ENCODE peak calls at places on chromosome 19, in ten cellular contexts. T is heart left ventricle, S is Panc1, B is HepG2, R is K562, P is fibroblast of lung, A is breast epithelium, X is body of pancreas, G is mesenchymal stem cell, L is left ventricle myocardium inferior. J is an unnamed sample.

GRCh38 chr19:1843116-1843515 is 5.2 kb downstream of the REXO1 start:
- DNase-seq in S (no peak), R (no peak), A (no peak), P (no peak), L (no peak), G (no peak), T (no peak), B (no peak), X (no peak), J (no peak)

GRCh38 chr19:14782978-14783545 is 4.7 kb upstream of the ADGRE2 start:
- DNase-seq in B (no peak), R (no peak), L (no peak), S (no peak), A (no peak), P (no peak), G (no peak), T (no peak), X (no peak), J (no peak)

GRCh38 chr19:42242071-42242511 is 311 bp downstream of the GSK3A start:
- DNase-seq in R (no peak), A (no peak), T (peak; percentile 50), G (peak; percentile 12), B (no peak), P (no peak), S (no peak), X (no peak), L (no peak), J (no peak)

GRCh38 chr19:44839272-44839671 is 6.8 kb upstream of the NECTIN2 start:
- DNase-seq in T (no peak), X (no peak), R (no peak), L (no peak), A (no peak), S (no peak), P (no peak), B (no peak), G (no peak), J (no peak)

GRCh38 chr19:33235996-33236350 is 10.3 kb upstream of the SLC7A10 start:
- DNase-seq in B (no peak), S (no peak), G (no peak), T (no peak), R (no peak), P (no peak), X (no peak), L (no peak), A (no peak), J (no peak)

GRCh38 chr19:45676851-45677263 is 8.8 kb downstream of the GIPR start:
- DNase-seq in X (peak; percentile 64), L (no peak), P (no peak), B (no peak), R (no peak), T (no peak), S (no peak), G (no peak), A (peak; percentile 34), J (no peak)

GRCh38 chr19:1967087-1967608 is 26.2 kb downstream of the CSNK1G2 start:
- DNase-seq in X (no peak), B (no peak), S (no peak), P (no peak), R (no peak), L (no peak), T (no peak), A (no peak), G (no peak), J (no peak)

GRCh38 chr19:18415177-18415867 is 3.9 kb upstream of the SSBP4 start:
- DNase-seq in T (peak; percentile 90), L (peak; percentile 81), P (peak; percentile 65), R (peak; percentile 71), A (peak; percentile 69), B (no peak), G (no peak), X (no peak), S (no peak), J (peak; percentile 89)

GRCh38 chr19:8518536-8518935 is 4.6 kb upstream of the ZNF414 start:
- DNase-seq in P (no peak), R (no peak), A (no peak), G (no peak), L (no peak), X (no peak), S (no peak), B (no peak), T (no peak), J (no peak)
- H3K27ac ChIP-seq in P (no peak overlapping the region), R (no peak overlapping the region), A (peak overlapping the region; percentile 12), G (no peak overlapping the region), L (peak overlapping the region; percentile 66), X (no peak overlapping the region), S (no peak overlapping the region), B (no peak overlapping the region), T (no peak overlapping the region), J (no peak overlapping the region)

DNA sequence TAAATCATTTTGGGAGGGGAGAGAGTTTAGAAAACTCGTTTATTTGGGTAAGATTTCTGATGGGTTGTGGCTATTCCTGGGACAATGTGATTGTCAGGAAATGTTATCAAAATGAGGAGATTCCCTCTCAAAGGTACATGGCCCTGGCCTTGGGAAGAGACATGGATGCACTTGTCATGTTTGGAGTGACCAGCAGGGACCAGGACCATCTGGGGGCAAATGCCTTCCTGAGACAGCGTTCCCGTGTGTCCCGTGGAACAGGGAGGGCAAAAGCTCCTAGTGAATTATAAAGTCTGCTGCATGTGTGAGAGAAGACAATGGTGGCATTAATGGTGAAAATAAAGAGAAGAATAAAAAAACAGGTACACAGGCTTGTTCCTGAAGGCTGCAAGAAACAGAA is 317.3 kb downstream of the ZNF536 start:
- DNase-seq in S (no peak), B (no peak), T (no peak), X (no peak), G (no peak), R (no peak), P (no peak), A (no peak), L (no peak), J (no peak)
- H3K4me1 ChIP-seq in S (peaks cover 11% of the 10 kb centered on the region), B (no peaks in the 10 kb centered on the region), T (no peaks in the 10 kb centered on the region), X (no peaks in the 10 kb centered on the region), G (peaks cover 2% of the 10 kb centered on the region), R (peaks cover 3% of the 10 kb centered on the region), P (no peaks in the 10 kb centered on the region), A (no peaks in the 10 kb centered on the region), L (peaks cover 18% of the 10 kb centered on the region), J (no peaks in the 10 kb centered on the region)

GRCh38 chr19:9885077-9885552 is 50.0 kb downstream of the PIN1 start:
- DNase-seq in T (peak; percentile 34), X (no peak), P (peak; percentile 33), R (no peak), B (no peak), S (no peak), A (no peak), L (peak; percentile 41), G (peak; percentile 10), J (no peak)

GRCh38 chr19:9883231-9883758 is 48.2 kb downstream of the PIN1 start:
- DNase-seq in L (no peak), S (no peak), A (no peak), G (no peak), B (no peak), R (no peak), X (peak; percentile 13), P (no peak), T (no peak), J (no peak)

GRCh38 chr19:9881720-9882119 is 46.6 kb downstream of the PIN1 start:
- DNase-seq in T (no peak), L (no peak), P (no peak), G (no peak), S (no peak), B (no peak), X (no peak), R (no peak), A (no peak), J (no peak)

GRCh38 chr19:9878511-9879196 is 43.5 kb downstream of the PIN1 start:
- DNase-seq in S (no peak), R (no peak), B (no peak), X (no peak), A (no peak), T (no peak), L (no peak), P (no peak), G (no peak), J (no peak)

DNA sequence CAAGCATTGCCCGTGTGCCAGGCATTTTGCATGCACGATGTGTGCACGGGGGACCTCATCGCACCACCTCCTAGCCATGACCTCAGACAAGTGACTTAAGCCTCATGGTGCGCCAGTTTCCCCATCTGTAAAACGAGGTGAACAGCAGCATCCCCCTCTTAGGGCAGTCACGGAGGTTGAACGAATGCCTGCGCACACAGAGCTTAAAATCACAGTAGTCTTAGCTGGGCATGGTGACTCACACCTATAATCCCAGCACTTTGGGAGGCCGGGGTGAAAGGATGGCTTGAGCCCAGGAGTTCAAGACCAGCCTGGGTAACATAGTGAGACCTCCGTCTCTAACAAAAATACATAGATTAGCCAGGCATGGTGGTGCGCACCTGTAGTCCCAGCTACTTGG is 48.6 kb downstream of the PIN1 start:
- DNase-seq in R (no peak), S (no peak), P (no peak), A (no peak), B (no peak), G (no peak), T (no peak), L (no peak), X (no peak), J (no peak)
- H3K27ac ChIP-seq in R (no peak overlapping the region), S (no peak overlapping the region), P (no peak overlapping the region), A (no peak overlapping the region), B (no peak overlapping the region), G (no peak overlapping the region), T (no peak overlapping the region), L (no peak overlapping the region), X (no peak overlapping the region), J (no peak overlapping the region)

GRCh38 chr19:12791345-12792047 is at the start of gene JUNB:
- DNase-seq in T (peak; percentile 99), G (peak; percentile 98), X (peak; percentile 99), B (peak; percentile 88), L (peak; percentile 98), A (peak; percentile 98), P (peak; percentile 98), S (no peak), R (peak; percentile 82), J (peak; percentile 91)

GRCh38 chr19:12790628-12791344 is 500 bp upstream of the JUNB start:
- DNase-seq in T (no peak), X (no peak), B (no peak), S (no peak), R (no peak), P (no peak), A (no peak), L (no peak), G (peak; percentile 44), J (no peak)

GRCh38 chr19:12789098-12789903 is 2.0 kb upstream of the JUNB start:
- DNase-seq in P (no peak), R (no peak), X (no peak), S (no peak), T (no peak), L (no peak), A (no peak), G (peak; percentile 67), B (no peak), J (no peak)

GRCh38 chr19:12788682-12789097 is 2.6 kb upstream of the JUNB start:
- DNase-seq in P (peak; percentile 63), B (peak; percentile 41), G (peak; percentile 88), S (no peak), R (no peak), T (peak; percentile 91), X (peak; percentile 89), L (peak; percentile 87), A (peak; percentile 72), J (peak; percentile 57)

DNA sequence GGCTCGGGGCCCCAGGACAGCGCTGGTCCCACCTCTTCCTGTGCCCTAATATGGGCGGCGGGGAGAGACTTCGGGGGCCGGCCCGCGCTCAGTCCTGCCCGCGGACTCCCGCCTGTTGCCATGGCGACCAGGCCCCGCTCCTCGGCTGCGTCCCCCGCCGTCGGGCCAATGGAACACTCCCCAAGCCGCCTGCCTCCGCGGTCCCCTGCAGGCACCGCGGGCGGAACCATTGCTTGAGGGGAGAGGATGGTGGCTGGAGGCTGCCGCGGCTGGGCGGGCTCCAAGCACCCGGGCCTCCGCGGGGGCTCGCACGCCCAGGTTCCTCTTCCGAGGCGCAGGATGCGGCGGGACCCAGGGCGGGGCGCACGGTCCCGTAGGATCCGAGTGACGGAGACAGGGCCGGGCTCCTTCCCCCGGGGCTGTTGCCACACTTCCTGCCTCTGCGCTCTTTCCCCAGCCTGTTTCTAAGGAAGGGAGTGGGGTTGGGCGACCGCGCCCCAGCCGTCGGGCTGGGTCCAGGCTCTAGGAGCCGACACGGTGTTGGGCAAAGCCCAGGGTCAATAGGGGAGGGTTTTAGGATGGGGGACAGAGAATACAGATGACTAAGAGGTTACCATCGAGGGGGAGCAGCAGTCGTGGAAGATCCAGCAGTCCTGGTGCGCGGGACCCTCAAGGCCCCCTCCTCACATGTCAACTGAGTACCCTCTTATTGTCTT is 1.2 kb upstream of the JUNB start:
- DNase-seq in S (no peak), R (peak; percentile 88), G (peak; percentile 98), P (peak; percentile 96), T (peak; percentile 98), B (peak; percentile 87), L (peak; percentile 97), A (peak; percentile 96), X (peak; percentile 98), J (peak; percentile 98)
- H3K4me1 ChIP-seq in S (peaks cover 44% of the 10 kb centered on the region), R (peaks cover 82% of the 10 kb centered on the region), G (peaks cover 42% of the 10 kb centered on the region), P (peaks cover 25% of the 10 kb centered on the region), T (peaks cover 31% of the 10 kb centered on the region), B (peaks cover 65% of the 10 kb centered on the region), L (peaks cover 89% of the 10 kb centered on the region), A (peaks cover 6% of the 10 kb centered on the region), X (peaks cover 71% of the 10 kb centered on the region), J (peaks cover 41% of the 10 kb centered on the region)